ENCODE peak calls at places on chromosome 2, in five cellular contexts. N is neural crest cell; S is left ventricle myocardium inferior; C is AG20443; P is stimulated activated CD4-positive, alpha-beta T cell treated with anti-CD3 and anti-CD28 coated beads, Interleukin-4, amount 100 ng/mL, for 4 hours. J is an unnamed sample.

GRCh38 chr2:191404568-191404991 is 159.4 kb downstream of the MYO1B start:
- DNase-seq in C (no peak), P (no peak), S (no peak), N (no peak), J (no peak)

GRCh38 chr2:66440011-66440542 is 5.2 kb downstream of the MEIS1 start:
- DNase-seq in S (peak), C (peak), N (no peak), P (no peak), J (no peak)

GRCh38 chr2:60551241-60552095 is 2.0 kb downstream of the BCL11A start:
- DNase-seq in C (peak), S (no peak), P (no peak), N (no peak), J (peak)

GRCh38 chr2:151040036-151040435 is 221.6 kb downstream of the RBM43 start:
- DNase-seq in S (no peak), N (no peak), C (peak), P (no peak), J (no peak)

GRCh38 chr2:234588054-234588430 is 91.2 kb upstream of the ARL4C start:
- DNase-seq in S (no peak), N (no peak), P (no peak), C (no peak), J (no peak)

GRCh38 chr2:216555274-216555673 is 56.6 kb downstream of the RPL37A start:
- DNase-seq in P (no peak), N (no peak), C (no peak), S (peak), J (no peak)

GRCh38 chr2:15941483-15941853 is 1.1 kb downstream of the MYCN start:
- DNase-seq in S (no peak), P (no peak), N (peak), C (peak), J (no peak)

GRCh38 chr2:214706986-214707385 is 102.5 kb downstream of the BARD1 start:
- DNase-seq in P (no peak), C (no peak), N (no peak), S (no peak), J (no peak)

GRCh38 chr2:165349181-165349580 is 110.0 kb downstream of the SCN2A start:
- DNase-seq in N (no peak), S (no peak), P (no peak), C (no peak), J (no peak)

GRCh38 chr2:31235504-31235902 is 1.6 kb downstream of the EHD3 start:
- DNase-seq in P (no peak), S (no peak), C (peak), N (no peak), J (no peak)

GRCh38 chr2:85445316-85446295 is 27.1 kb downstream of the SH2D6 start:
- DNase-seq in N (no peak), P (no peak), S (peak), C (peak), J (no peak)

GRCh38 chr2:6452702-6453481 is 412.8 kb downstream of the CMPK2 start:
- DNase-seq in C (no peak), N (no peak), P (no peak), S (no peak), J (no peak)

GRCh38 chr2:145723872-145724271 is 1204.0 kb upstream of the ZEB2 start:
- DNase-seq in S (no peak), C (no peak), N (no peak), P (no peak), J (no peak)

GRCh38 chr2:29940706-29941105 is 19.3 kb upstream of the ALK start:
- DNase-seq in C (no peak), S (peak), N (no peak), P (no peak), J (no peak)

GRCh38 chr2:231299267-231299666 is 96.2 kb upstream of the B3GNT7 start:
- DNase-seq in N (no peak), P (no peak), C (no peak), S (no peak), J (no peak)

GRCh38 chr2:100817388-100817985 is 2.5 kb upstream of the NPAS2 start:
- DNase-seq in P (no peak), C (no peak), N (no peak), S (no peak), J (no peak)

GRCh38 chr2:168336786-168337388 is 89.5 kb upstream of the STK39 start:
- DNase-seq in P (peak), S (no peak), N (no peak), C (no peak), J (no peak)

GRCh38 chr2:174544156-174544555 is 53.4 kb downstream of the WIPF1 start:
- DNase-seq in C (no peak), S (no peak), N (no peak), P (no peak), J (no peak)

J was measured in activated B cell treated with CpG ODN at 0.5 μM for 24 hours.